ENCODE peak calls at places on chromosome 1, in four cellular contexts. Q is K562, V is A549, F is GM12878. O is an unnamed sample.

GRCh38 chr1:119220980-119221379 is 80.5 kb upstream of the WARS2 start:
- DNase-seq in Q (no peak), F (no peak), V (no peak), O (peak)

GRCh38 chr1:201038537-201038936 is 15.0 kb upstream of the KIF21B start:
- DNase-seq in Q (no peak), F (no peak), V (no peak), O (no peak)

GRCh38 chr1:117093091-117093534 is 28.4 kb downstream of the TRIM45 start:
- DNase-seq in V (no peak), Q (peak), F (no peak), O (peak)

GRCh38 chr1:32533792-32534327 is 5.4 kb upstream of the ZBTB8A start:
- DNase-seq in Q (peak), V (no peak), F (no peak), O (no peak)

GRCh38 chr1:85048296-85049064 is at the start of gene MCOLN3:
- DNase-seq in Q (peak), F (no peak), V (peak), O (no peak)

GRCh38 chr1:57188169-57188568 is 222.4 kb upstream of the C8B start:
- DNase-seq in V (no peak), Q (no peak), F (no peak), O (peak)

GRCh38 chr1:212819704-212820103 is 27.7 kb downstream of the SPATA45 start:
- DNase-seq in Q (no peak), F (peak), V (no peak), O (peak)

GRCh38 chr1:102434421-102434820 is 437.7 kb upstream of the OLFM3 start:
- DNase-seq in F (no peak), V (no peak), Q (peak), O (no peak)

GRCh38 chr1:209704584-209704983 is at the start of gene HSD11B1:
- DNase-seq in V (no peak), Q (no peak), F (no peak), O (peak)

GRCh38 chr1:41041866-41042265 is 20.3 kb upstream of the SLFNL1 start:
- DNase-seq in F (no peak), Q (no peak), V (no peak), O (peak)

GRCh38 chr1:188958461-188959115 is 1519.1 kb downstream of the BRINP3 start:
- DNase-seq in Q (no peak), V (no peak), F (no peak), O (peak)

GRCh38 chr1:171174895-171175294 is 10.2 kb upstream of the FMO2 start:
- DNase-seq in V (no peak), F (no peak), Q (no peak), O (no peak)

GRCh38 chr1:174364996-174365760 is 82.6 kb upstream of the GPR52 start:
- DNase-seq in F (no peak), V (no peak), Q (no peak), O (no peak)

GRCh38 chr1:2091611-2092604 is 41.7 kb downstream of the PRKCZ start:
- DNase-seq in V (no peak), Q (peak), F (no peak), O (no peak)
- TF ChIP-seq ELK1 in V (no peak), Q (no peak), F (no peak), O (no peak)

GRCh38 chr1:151144474-151145157 is 1.8 kb downstream of the SEMA6C start:
- DNase-seq in Q (peak), V (no peak), F (no peak), O (no peak)

GRCh38 chr1:151146072-151146415 is 387 bp downstream of the SEMA6C start:
- DNase-seq in Q (no peak), V (no peak), F (no peak), O (no peak)

GRCh38 chr1:151146416-151147131 is at the start of gene SEMA6C:
- DNase-seq in F (peak), V (peak), Q (peak), O (peak)

GRCh38 chr1:151143986-151144385 is 2.4 kb downstream of the SEMA6C start:
- DNase-seq in Q (no peak), F (no peak), V (no peak), O (no peak)

GRCh38 chr1:151145158-151146071 is 1.0 kb downstream of the SEMA6C start:
- DNase-seq in Q (no peak), F (no peak), V (no peak), O (no peak)
- TF ChIP-seq ELK1 in Q (no peak), F (no peak), V (no peak), O (no peak)

DNA sequence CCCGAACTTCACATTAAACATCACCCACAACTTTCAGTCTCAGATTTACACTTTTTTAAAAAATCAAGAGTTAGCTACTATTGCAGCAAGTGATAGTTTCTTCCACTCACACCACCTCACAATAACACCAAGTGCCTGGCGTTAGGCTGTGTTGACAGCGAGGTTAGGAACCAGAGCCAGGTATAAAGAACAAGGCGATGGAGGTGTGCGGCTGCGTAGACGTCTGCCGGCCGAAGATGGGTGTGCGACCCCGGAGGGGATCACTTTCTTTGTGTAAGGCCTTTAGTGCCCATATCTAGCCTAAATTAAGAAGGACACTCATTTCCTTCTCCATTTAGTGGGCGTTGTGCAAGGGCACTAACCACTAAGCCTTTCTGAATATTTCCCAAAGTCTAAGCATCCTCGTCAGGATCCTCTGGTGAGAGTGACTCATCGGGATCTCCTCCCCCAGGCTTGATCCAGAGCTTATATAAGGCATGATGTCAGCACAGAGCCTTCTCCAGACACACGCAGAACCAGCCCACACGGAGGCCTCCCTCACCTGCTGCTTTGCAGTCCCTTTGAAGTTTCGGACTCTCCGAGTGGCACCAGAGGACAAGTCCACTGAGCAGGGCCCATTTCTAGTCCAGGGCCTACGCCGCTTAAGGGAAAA is 11.8 kb downstream of the NHLH2 start:
- DNase-seq in V (no peak), Q (peak), F (no peak), O (peak)
- TF ChIP-seq ELK1 in V (no peak), Q (no peak), F (no peak), O (no peak)

GRCh38 chr1:245864872-245865271 is 642.2 kb downstream of the SMYD3 start:
- DNase-seq in Q (no peak), V (no peak), F (no peak), O (no peak)

GRCh38 chr1:245867724-245868123 is 639.4 kb downstream of the SMYD3 start:
- DNase-seq in F (no peak), Q (no peak), V (no peak), O (no peak)

GRCh38 chr1:245862812-245863540 is 644.1 kb downstream of the SMYD3 start:
- DNase-seq in Q (no peak), F (no peak), V (no peak), O (no peak)

GRCh38 chr1:245860681-245861552 is 646.2 kb downstream of the SMYD3 start:
- DNase-seq in F (no peak), Q (no peak), V (no peak), O (peak)

GRCh38 chr1:245863566-245864184 is 643.4 kb downstream of the SMYD3 start:
- DNase-seq in V (no peak), F (no peak), Q (no peak), O (peak)
- TF ChIP-seq ELK1 in V (no peak), F (no peak), Q (no peak), O (no peak)

GRCh38 chr1:232047473-232047872 is 420.9 kb downstream of the DISC1 start:
- DNase-seq in Q (no peak), V (no peak), F (no peak), O (no peak)
- TF ChIP-seq ELK1 in Q (no peak), V (no peak), F (no peak), O (no peak)

DNA sequence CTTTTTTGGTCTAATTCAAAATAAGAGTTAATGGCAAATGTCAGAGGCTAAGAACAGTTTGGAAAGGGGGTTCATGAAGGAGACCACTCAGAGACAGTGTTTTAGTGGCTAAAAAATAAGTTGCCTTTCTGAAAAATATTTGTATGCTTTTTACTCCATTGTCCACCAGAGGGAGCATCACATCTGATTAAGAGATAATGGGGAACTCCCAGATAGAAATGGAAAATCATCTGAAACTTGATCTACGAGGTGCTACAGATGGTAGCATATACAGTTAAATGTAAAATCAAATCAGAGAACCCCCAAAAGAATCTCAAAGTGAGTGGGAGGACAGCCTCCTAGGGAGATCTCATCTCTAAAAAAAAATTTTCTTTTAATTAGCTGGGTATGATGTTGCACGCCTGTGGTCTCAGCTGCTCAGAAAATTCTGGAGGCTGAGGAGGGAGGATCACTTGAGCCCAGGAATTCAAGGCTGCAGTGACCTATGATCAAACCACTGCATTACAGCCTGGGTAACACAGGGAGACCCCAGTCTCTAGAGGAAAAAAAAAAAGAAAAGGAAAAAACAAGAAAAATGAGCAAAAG is 9.7 kb downstream of the SMYD3 start:
- DNase-seq in Q (peak), V (peak), F (no peak), O (peak)
- TF ChIP-seq ELK1 in Q (no peak), V (no peak), F (no peak), O (no peak)

GRCh38 chr1:158901623-158902022 is 29.7 kb upstream of the PYHIN1 start:
- DNase-seq in V (no peak), F (no peak), Q (no peak), O (no peak)
- TF ChIP-seq ELK1 in V (no peak), F (no peak), Q (no peak), O (no peak)